ENCODE peak calls at places on chromosome 22, in six cellular contexts. Y, N, G, O, C and J are unnamed samples.

GRCh38 chr22:48585916-48586798 is 1241.5 kb downstream of the BRD1 start:
- DNase-seq in N (no peak), O (no peak), G (no peak), C (no peak), Y (no peak), J (no peak)

GRCh38 chr22:47631571-47632102 is 869.2 kb downstream of the TBC1D22A start:
- DNase-seq in G (no peak), Y (peak; percentile 72), N (no peak), O (no peak), C (no peak), J (peak; percentile 79)

GRCh38 chr22:35633520-35633919 is 14.7 kb upstream of the APOL6 start:
- DNase-seq in C (no peak), Y (no peak), N (no peak), G (no peak), O (no peak), J (no peak)

GRCh38 chr22:20438678-20439492 is 1.3 kb upstream of the SCARF2 start:
- DNase-seq in O (no peak), C (no peak), G (no peak), N (no peak), Y (no peak), J (no peak)

GRCh38 chr22:22241554-22241898 is 3.1 kb upstream of the VPREB1 start:
- DNase-seq in N (no peak), G (no peak), C (no peak), Y (peak; percentile 57), O (no peak), J (no peak)

GRCh38 chr22:42344391-42344861 is 74.0 kb upstream of the TCF20 start:
- DNase-seq in N (no peak), G (no peak), C (no peak), Y (no peak), O (no peak), J (peak; percentile 39)

GRCh38 chr22:43375951-43376455 is 32.8 kb upstream of the SCUBE1 start:
- DNase-seq in G (peak; percentile 43), Y (no peak), C (no peak), O (no peak), N (no peak), J (no peak)

GRCh38 chr22:23825246-23825905 is 13.4 kb downstream of the DERL3 start:
- DNase-seq in O (no peak), C (no peak), Y (no peak), G (no peak), N (no peak), J (no peak)

GRCh38 chr22:24471570-24471969 is 23.6 kb upstream of the UPB1 start:
- DNase-seq in G (peak; percentile 92), N (peak; percentile 58), Y (no peak), C (peak; percentile 89), O (no peak), J (peak; percentile 86)

GRCh38 chr22:38085501-38085900 is 1.5 kb upstream of the SLC16A8 start:
- DNase-seq in C (no peak), N (no peak), G (no peak), Y (no peak), O (no peak), J (no peak)

GRCh38 chr22:38086001-38086845 is 2.2 kb upstream of the SLC16A8 start:
- DNase-seq in N (no peak), C (no peak), O (no peak), Y (no peak), G (no peak), J (no peak)

GRCh38 chr22:38086942-38087341 is 3.0 kb upstream of the SLC16A8 start:
- DNase-seq in O (no peak), C (no peak), N (no peak), Y (no peak), G (no peak), J (no peak)

GRCh38 chr22:38083931-38084631 is at the start of gene SLC16A8:
- DNase-seq in Y (no peak), O (no peak), G (no peak), N (no peak), C (no peak), J (no peak)

DNA sequence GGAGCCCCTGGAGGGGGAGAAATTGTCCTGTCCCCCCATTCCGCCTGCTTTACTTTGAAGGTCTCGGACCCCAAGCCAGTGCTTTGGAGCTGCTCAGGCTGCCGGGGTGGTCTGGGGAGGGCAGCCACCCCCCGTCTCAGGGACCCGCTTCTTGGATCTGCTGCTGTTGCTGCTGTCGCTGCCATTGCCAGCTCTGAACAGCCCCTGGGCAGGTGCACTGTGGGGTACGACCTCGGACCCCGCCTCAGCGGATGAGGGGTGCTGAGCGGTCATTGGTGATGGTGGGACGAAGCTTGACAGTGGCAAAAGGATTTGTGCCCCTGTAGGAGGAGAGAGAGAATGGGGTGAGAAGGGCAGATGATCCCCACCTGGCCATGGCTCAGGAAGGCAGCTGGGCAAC is 1.1 kb upstream of the SLC16A8 start:
- DNase-seq in G (no peak), O (no peak), C (no peak), Y (no peak), N (no peak), J (no peak)
- TF ChIP-seq CTCF in G (no peak), O (no peak), C (no peak), Y (no peak), N (no peak), J (no peak)

GRCh38 chr22:37657590-37658132 is 862 bp upstream of the PDXP start:
- DNase-seq in Y (no peak), N (no peak), G (peak; percentile 7), C (no peak), O (no peak), J (no peak)
- TF ChIP-seq POLR2A in Y (no peak), N (no peak), G (no peak), C (no peak), O (no peak), J (no peak)

GRCh38 chr22:17964153-17964552 is 60.2 kb downstream of the MICAL3 start:
- DNase-seq in C (no peak), G (no peak), N (no peak), Y (no peak), O (no peak), J (no peak)

GRCh38 chr22:17968126-17968525 is 56.2 kb downstream of the MICAL3 start:
- DNase-seq in N (no peak), Y (no peak), O (no peak), C (no peak), G (no peak), J (no peak)

GRCh38 chr22:17964647-17965046 is 59.7 kb downstream of the MICAL3 start:
- DNase-seq in G (no peak), Y (no peak), C (no peak), N (no peak), O (no peak), J (no peak)

GRCh38 chr22:17965538-17966402 is 58.6 kb downstream of the MICAL3 start:
- DNase-seq in C (no peak), O (no peak), N (no peak), G (no peak), Y (no peak), J (no peak)

GRCh38 chr22:17966403-17966717 is 58.0 kb downstream of the MICAL3 start:
- DNase-seq in N (no peak), C (no peak), Y (no peak), G (no peak), O (no peak), J (no peak)
- TF ChIP-seq CTCF in N (no peak), C (no peak), Y (no peak), G (no peak), O (no peak), J (no peak)

GRCh38 chr22:50560034-50560433 is 2.7 kb downstream of the SYCE3 start:
- DNase-seq in N (no peak), Y (no peak), O (no peak), G (no peak), C (no peak), J (no peak)

GRCh38 chr22:50561401-50562074 is 1.2 kb downstream of the SYCE3 start:
- DNase-seq in C (no peak), Y (no peak), O (no peak), N (no peak), G (no peak), J (no peak)

GRCh38 chr22:50564289-50564688 is 1.6 kb upstream of the SYCE3 start:
- DNase-seq in N (no peak), G (no peak), O (no peak), C (no peak), Y (no peak), J (no peak)

GRCh38 chr22:50563410-50564160 is 866 bp upstream of the SYCE3 start:
- DNase-seq in O (no peak), C (no peak), N (no peak), G (no peak), Y (no peak), J (no peak)

DNA sequence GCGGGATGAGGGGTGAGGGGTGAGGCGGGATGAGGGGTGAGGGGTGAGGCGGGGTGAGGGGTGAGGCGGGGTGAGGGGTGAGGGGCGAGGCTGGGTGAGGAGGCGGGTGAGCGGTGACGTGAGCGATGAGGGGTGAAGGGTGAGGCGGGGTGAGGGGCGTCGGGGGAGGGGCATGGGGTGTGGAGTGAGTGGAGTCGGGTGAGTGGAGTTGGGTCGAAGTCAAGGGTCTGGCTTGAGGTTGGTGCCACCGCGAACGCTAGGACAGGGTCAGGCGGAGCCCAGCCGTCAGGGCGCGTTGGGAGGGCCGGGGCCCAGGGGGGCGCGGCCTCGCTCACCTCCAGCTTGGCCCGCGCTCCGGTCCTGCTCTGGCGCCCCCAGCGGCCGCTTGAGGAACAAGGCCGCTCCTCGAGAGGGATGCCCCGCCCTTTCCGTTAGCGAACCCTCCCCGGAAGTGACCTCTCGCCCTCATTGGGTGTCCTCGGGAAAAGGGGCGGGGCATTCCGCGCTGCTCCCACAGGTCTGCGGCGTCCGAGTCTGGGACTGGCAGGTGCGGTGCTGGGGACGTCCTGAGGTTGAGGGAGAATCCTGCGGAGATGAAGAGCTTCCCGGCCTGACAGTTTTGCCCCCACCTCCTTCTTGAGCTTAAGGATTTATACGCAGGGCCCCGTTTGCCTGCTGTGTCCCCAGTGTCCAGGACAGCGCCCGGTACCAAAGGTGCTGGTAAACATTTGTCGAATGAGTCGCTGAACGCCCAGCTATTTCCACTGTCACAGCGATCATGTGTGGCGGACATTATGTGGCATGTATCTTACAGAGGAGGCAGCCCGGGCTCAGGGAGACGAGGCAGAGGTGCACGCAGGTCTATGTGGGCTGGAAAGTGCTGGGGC is at the start of gene SYCE3:
- DNase-seq in N (peak; percentile 97), O (peak; percentile 97), C (peak; percentile 73), G (peak; percentile 78), Y (peak; percentile 98), J (peak; percentile 98)
- TF ChIP-seq POLR2A in N (peak; percentile 78), O (no peak), C (no peak), G (no peak), Y (no peak), J (peak; percentile 27)

GRCh38 chr22:31451709-31452571 is 37.7 kb downstream of the EIF4ENIF1 start:
- DNase-seq in G (peak; percentile 59), O (peak; percentile 11), N (no peak), Y (no peak), C (peak; percentile 59), J (no peak)
- TF ChIP-seq CTCF in G (peak; percentile 58), O (no peak), N (no peak), Y (no peak), C (peak; percentile 53), J (no peak)

GRCh38 chr22:37222440-37222971 is 10.2 kb upstream of the SSTR3 start:
- DNase-seq in O (no peak), G (no peak), N (no peak), Y (no peak), C (no peak), J (no peak)
- TF ChIP-seq POLR2A in O (no peak), G (no peak), N (no peak), Y (no peak), C (no peak), J (no peak)